ENCODE peak calls at places on chromosomes 7 and 10, in six cellular contexts. H is H9, F is IMR-90, Y is H1, B is mesenchymal stem cell, A is trophoblast cell. R is an unnamed sample.

GRCh38 chr7:4856336-4857056 is 5.3 kb downstream of the PAPOLB start:
- DNase-seq in H (no peak), F (no peak), Y (no peak), B (peak; percentile 37), A (no peak), R (no peak)

GRCh38 chr10:24701447-24701846 is 22.2 kb downstream of the ARHGAP21 start:
- DNase-seq in H (no peak), F (no peak), Y (no peak), B (peak; percentile 42), A (no peak), R (no peak)

GRCh38 chr10:60384006-60384405 is 5.7 kb downstream of the ANK3 start:
- DNase-seq in H (no peak), F (peak; percentile 35), Y (no peak), B (no peak), A (no peak), R (no peak)

GRCh38 chr7:2886900-2887299 is 42.8 kb upstream of the GNA12 start:
- DNase-seq in H (peak; percentile 77), F (peak; percentile 82), Y (no peak), B (peak; percentile 84), A (peak; percentile 25), R (peak; percentile 59)

GRCh38 chr10:123150986-123151738 is 3.0 kb upstream of the BUB3 start:
- DNase-seq in H (peak; percentile 87), F (peak; percentile 9), Y (no peak), B (peak; percentile 29), A (no peak), R (peak; percentile 62)

GRCh38 chr10:117382831-117383230 is 7.6 kb upstream of the PDZD8 start:
- DNase-seq in H (no peak), F (no peak), Y (no peak), B (no peak), A (no peak), R (no peak)

GRCh38 chr7:128020161-128020560 is 11.1 kb downstream of the LRRC4 start:
- DNase-seq in H (peak; percentile 70), F (no peak), Y (no peak), B (no peak), A (no peak), R (no peak)

GRCh38 chr7:8700076-8700624 is 266.7 kb downstream of the NXPH1 start:
- DNase-seq in H (no peak), F (no peak), Y (no peak), B (no peak), A (no peak), R (no peak)

GRCh38 chr10:15563161-15563715 is 156.5 kb downstream of the ITGA8 start:
- DNase-seq in H (no peak), F (no peak), Y (no peak), B (no peak), A (no peak), R (no peak)

GRCh38 chr7:98755138-98755898 is 114.5 kb downstream of the TMEM130 start:
- DNase-seq in H (peak; percentile 66), F (no peak), Y (no peak), B (no peak), A (no peak), R (no peak)

GRCh38 chr10:102775973-102776669 is 32.4 kb downstream of the WBP1L start:
- DNase-seq in H (peak; percentile 43), F (peak; percentile 91), Y (no peak), B (peak; percentile 97), A (peak; percentile 32), R (no peak)

GRCh38 chr7:8149222-8149621 is 112.7 kb downstream of the ICA1 start:
- DNase-seq in H (no peak), F (no peak), Y (no peak), B (no peak), A (no peak), R (no peak)

GRCh38 chr7:30845426-30846135 is 66.1 kb upstream of the AQP1 start:
- DNase-seq in H (no peak), F (peak; percentile 65), Y (no peak), B (peak; percentile 53), A (no peak), R (no peak)

GRCh38 chr10:126583507-126584200 is 86.8 kb downstream of the C10orf90 start:
- DNase-seq in H (no peak), F (no peak), Y (no peak), B (no peak), A (no peak), R (no peak)

GRCh38 chr10:49539320-49539885 is 482 bp upstream of the ERCC6 start:
- DNase-seq in H (peak; percentile 43), F (peak; percentile 52), Y (no peak), B (no peak), A (peak; percentile 37), R (peak; percentile 45)

GRCh38 chr10:127215882-127216281 is 19.5 kb upstream of the INSYN2A start:
- DNase-seq in H (peak; percentile 42), F (no peak), Y (no peak), B (no peak), A (no peak), R (no peak)

GRCh38 chr10:132540456-132540855 is 2.9 kb downstream of the INPP5A start:
- DNase-seq in H (no peak), F (peak; percentile 29), Y (no peak), B (peak; percentile 38), A (no peak), R (no peak)

GRCh38 chr7:5064391-5065106 is 18.9 kb downstream of the RBAK start:
- DNase-seq in H (no peak), F (no peak), Y (no peak), B (peak; percentile 19), A (no peak), R (no peak)

DNA sequence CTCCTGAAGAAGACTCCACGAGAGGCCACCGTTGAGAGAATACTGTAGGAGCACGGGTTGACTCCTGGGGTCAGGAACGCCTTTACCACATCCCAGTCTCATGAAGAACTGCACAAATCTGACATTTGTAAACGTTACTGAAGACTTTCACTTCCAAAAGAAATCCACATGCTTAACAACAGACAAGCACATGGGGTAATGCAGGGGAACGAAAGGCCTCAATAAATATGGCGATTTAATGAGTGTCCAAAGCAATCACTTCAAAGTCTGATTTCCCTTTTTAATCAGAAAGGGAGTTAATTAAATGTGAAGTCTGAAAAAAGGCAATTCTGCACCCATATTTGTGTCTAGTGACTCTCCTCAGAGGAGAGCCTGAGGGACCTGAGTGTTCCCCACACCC is 94.3 kb upstream of the SLC26A5 start:
- DNase-seq in H (no peak), F (no peak), Y (no peak), B (no peak), A (no peak), R (no peak)
- H3K14ac ChIP-seq in H (no peak overlapping the region), F (no peak overlapping the region), Y (no peak overlapping the region), B (no peak overlapping the region), A (no peak overlapping the region), R (no peak overlapping the region)

GRCh38 chr7:142798451-142799438 is 28.0 kb downstream of the PRSS2 start:
- DNase-seq in H (peak; percentile 11), F (no peak), Y (no peak), B (no peak), A (no peak), R (no peak)
- H2AK5ac ChIP-seq in H (no peak overlapping the region), F (no peak overlapping the region), Y (peak overlapping the region; percentile 69), B (no peak overlapping the region), A (no peak overlapping the region), R (no peak overlapping the region)

GRCh38 chr7:148336411-148336810 is 254.2 kb upstream of the C7orf33 start:
- DNase-seq in H (no peak), F (no peak), Y (no peak), B (no peak), A (no peak), R (no peak)

GRCh38 chr7:148337566-148337965 is 253.0 kb upstream of the C7orf33 start:
- DNase-seq in H (no peak), F (no peak), Y (no peak), B (no peak), A (no peak), R (no peak)

GRCh38 chr7:148337166-148337565 is 253.4 kb upstream of the C7orf33 start:
- DNase-seq in H (peak; percentile 63), F (no peak), Y (no peak), B (no peak), A (no peak), R (no peak)

GRCh38 chr7:148340438-148340837 is 250.1 kb upstream of the C7orf33 start:
- DNase-seq in H (no peak), F (no peak), Y (no peak), B (no peak), A (no peak), R (no peak)

GRCh38 chr7:148337995-148338747 is 252.4 kb upstream of the C7orf33 start:
- DNase-seq in H (no peak), F (no peak), Y (no peak), B (no peak), A (no peak), R (no peak)
- H3K4ac ChIP-seq in H (no peak overlapping the region), F (no peak overlapping the region), Y (no peak overlapping the region), B (no peak overlapping the region), A (no peak overlapping the region), R (no peak overlapping the region)

DNA sequence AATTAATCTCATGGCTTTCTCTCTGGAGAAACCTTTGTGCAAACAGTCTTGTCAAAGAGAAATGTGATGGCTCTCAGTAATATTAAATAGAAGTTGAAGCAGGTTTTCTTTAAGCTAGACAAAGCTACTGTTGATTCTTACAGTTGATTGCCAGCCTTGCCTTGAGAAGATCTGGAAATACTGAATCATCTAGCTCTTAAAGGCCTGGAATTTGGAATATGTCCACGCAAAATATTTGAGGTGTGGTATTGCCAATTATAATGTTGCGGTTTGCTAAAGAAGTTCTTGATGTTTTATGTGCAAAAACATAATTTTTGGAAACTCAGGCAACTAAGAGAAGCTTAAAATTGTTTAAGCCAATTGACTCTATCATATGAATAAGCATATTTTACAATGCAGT is 371.9 kb downstream of the PHF14 start:
- DNase-seq in H (no peak), F (no peak), Y (no peak), B (no peak), A (no peak), R (no peak)
- H3K14ac ChIP-seq in H (no peak overlapping the region), F (no peak overlapping the region), Y (no peak overlapping the region), B (no peak overlapping the region), A (no peak overlapping the region), R (no peak overlapping the region)

GRCh38 chr10:87930141-87930540 is 66.7 kb downstream of the PTEN start:
- DNase-seq in H (no peak), F (no peak), Y (no peak), B (no peak), A (no peak), R (no peak)

GRCh38 chr10:87931836-87932230 is 68.4 kb downstream of the PTEN start:
- DNase-seq in H (no peak), F (peak; percentile 60), Y (no peak), B (peak; percentile 64), A (no peak), R (no peak)

GRCh38 chr10:87927091-87927490 is 63.7 kb downstream of the PTEN start:
- DNase-seq in H (no peak), F (no peak), Y (no peak), B (peak; percentile 28), A (no peak), R (no peak)

GRCh38 chr10:87930929-87931835 is 67.8 kb downstream of the PTEN start:
- DNase-seq in H (no peak), F (no peak), Y (no peak), B (peak; percentile 38), A (no peak), R (no peak)

DNA sequence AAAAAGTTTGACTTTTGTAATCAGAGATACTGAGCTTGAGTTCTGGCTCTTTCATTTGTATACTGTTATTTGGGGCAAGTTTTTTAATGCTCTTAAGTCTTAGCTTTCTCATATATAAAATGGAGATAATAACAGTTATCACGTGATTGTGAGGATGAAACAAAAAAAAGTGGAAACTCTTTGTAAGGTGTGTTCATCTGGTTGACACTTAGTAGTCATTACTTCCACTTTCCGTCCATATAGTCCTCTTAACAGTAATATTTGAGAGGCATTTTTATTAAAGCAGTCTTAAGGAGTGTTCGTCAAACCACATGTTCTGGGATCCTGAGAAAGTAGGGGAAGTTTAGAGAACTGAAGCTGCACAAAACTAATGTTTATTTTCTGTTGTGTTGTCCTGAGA is 65.6 kb downstream of the PTEN start:
- DNase-seq in H (no peak), F (no peak), Y (no peak), B (peak; percentile 19), A (no peak), R (no peak)
- H2AK5ac ChIP-seq in H (no peak overlapping the region), F (no peak overlapping the region), Y (no peak overlapping the region), B (no peak overlapping the region), A (no peak overlapping the region), R (no peak overlapping the region)